ENCODE peak calls at places on chromosomes 5 and 9, in ten cellular contexts. C is heart right ventricle, H is lower leg skin, I is PC-3, Z is fibroblast of pulmonary artery, M is BJ, O is AG10803, G is esophagus squamous epithelium, F is left ventricle myocardium inferior, N is HFF-Myc. S is an unnamed sample.

GRCh38 chr9:93231121-93231694 is 47.3 kb downstream of the WNK2 start:
- DNase-seq in C (peak; percentile 42), H (no peak), I (no peak), Z (no peak), M (no peak), O (no peak), G (no peak), F (peak; percentile 50), N (no peak), S (no peak)

GRCh38 chr5:134435525-134435924 is 23.8 kb upstream of the CDKN2AIPNL start:
- DNase-seq in C (no peak), H (no peak), I (peak; percentile 88), Z (peak; percentile 40), M (no peak), O (peak; percentile 51), G (no peak), F (no peak), N (no peak), S (no peak)

GRCh38 chr5:145718956-145719355 is 116.2 kb downstream of the PRELID2 start:
- DNase-seq in C (no peak), H (no peak), I (peak; percentile 44), Z (peak; percentile 51), M (peak; percentile 9), O (peak; percentile 49), G (no peak), F (no peak), N (no peak), S (peak; percentile 23)

GRCh38 chr5:119070578-119070827 is 384 bp upstream of the DMXL1 start:
- DNase-seq in C (no peak), H (no peak), I (no peak), Z (no peak), M (no peak), O (no peak), G (peak; percentile 83), F (peak; percentile 83), N (no peak), S (no peak)

GRCh38 chr9:126985870-126986498 is 71.4 kb downstream of the RALGPS1 start:
- DNase-seq in C (peak; percentile 64), H (peak; percentile 75), I (peak; percentile 97), Z (peak; percentile 85), M (no peak), O (peak; percentile 58), G (no peak), F (peak; percentile 70), N (peak; percentile 7), S (peak; percentile 78)

GRCh38 chr9:84851935-84852585 is 182.5 kb downstream of the NTRK2 start:
- DNase-seq in C (no peak), H (peak; percentile 68), I (peak; percentile 52), Z (peak; percentile 94), M (peak; percentile 39), O (peak; percentile 97), G (no peak), F (no peak), N (peak; percentile 90), S (peak; percentile 98)

GRCh38 chr5:39117401-39117800 is 43.2 kb upstream of the RICTOR start:
- DNase-seq in C (no peak), H (no peak), I (peak; percentile 85), Z (peak; percentile 40), M (peak; percentile 26), O (no peak), G (no peak), F (no peak), N (no peak), S (no peak)

GRCh38 chr5:138955013-138955660 is 80.0 kb upstream of the LRRTM2 start:
- DNase-seq in C (no peak), H (no peak), I (no peak), Z (no peak), M (no peak), O (no peak), G (no peak), F (peak; percentile 56), N (no peak), S (no peak)

GRCh38 chr9:91312717-91313325 is 48.9 kb downstream of the AUH start:
- DNase-seq in C (no peak), H (peak; percentile 47), I (peak; percentile 92), Z (no peak), M (no peak), O (no peak), G (no peak), F (no peak), N (no peak), S (no peak)

GRCh38 chr5:58245479-58245845 is 214.4 kb downstream of the PLK2 start:
- DNase-seq in C (no peak), H (no peak), I (peak; percentile 41), Z (no peak), M (no peak), O (no peak), G (no peak), F (no peak), N (no peak), S (no peak)

GRCh38 chr5:138632900-138633489 is 57.8 kb upstream of the HSPA9 start:
- DNase-seq in C (peak; percentile 41), H (peak; percentile 47), I (peak; percentile 34), Z (peak; percentile 90), M (no peak), O (peak; percentile 75), G (no peak), F (peak; percentile 42), N (peak; percentile 77), S (peak; percentile 55)

GRCh38 chr5:42888771-42889170 is 77.1 kb upstream of the SELENOP start:
- DNase-seq in C (no peak), H (no peak), I (no peak), Z (no peak), M (no peak), O (no peak), G (no peak), F (no peak), N (no peak), S (no peak)

GRCh38 chr9:30967484-30967883 is 1417.0 kb upstream of the ACO1 start:
- DNase-seq in C (no peak), H (no peak), I (peak; percentile 3), Z (peak; percentile 16), M (no peak), O (no peak), G (no peak), F (no peak), N (no peak), S (no peak)

GRCh38 chr5:78593465-78593864 is 55.1 kb downstream of the LHFPL2 start:
- DNase-seq in C (no peak), H (no peak), I (peak; percentile 63), Z (no peak), M (no peak), O (no peak), G (no peak), F (no peak), N (no peak), S (no peak)

GRCh38 chr9:110969971-110970381 is 68.3 kb downstream of the LPAR1 start:
- DNase-seq in C (no peak), H (no peak), I (peak; percentile 82), Z (peak; percentile 67), M (peak; percentile 85), O (peak; percentile 80), G (no peak), F (no peak), N (no peak), S (no peak)

GRCh38 chr5:102865171-102865509 is 110.0 kb downstream of the PAM start:
- DNase-seq in C (no peak), H (no peak), I (no peak), Z (peak; percentile 60), M (no peak), O (peak; percentile 40), G (no peak), F (no peak), N (no peak), S (no peak)
- H3K4me3 ChIP-seq in C (peak overlapping the region; percentile 83), H (no peak overlapping the region), I (peak overlapping the region; percentile 87), Z (peak overlapping the region; percentile 67), M (peak overlapping the region; percentile 55), O (peak overlapping the region; percentile 73), G (peak overlapping the region; percentile 48), F (peak overlapping the region; percentile 78), N (peak overlapping the region; percentile 55), S (peak overlapping the region; percentile 59)

GRCh38 chr5:129698661-129699060 is 49.2 kb upstream of the MINAR2 start:
- DNase-seq in C (no peak), H (no peak), I (no peak), Z (no peak), M (peak; percentile 10), O (no peak), G (no peak), F (no peak), N (no peak), S (no peak)
- TF ChIP-seq CTCF in C (no peak), H (no peak), I (no peak), Z (peak; percentile 33), M (peak; percentile 17), O (no peak), G (no peak), F (no peak), N (peak; percentile 25), S (peak; percentile 39)

GRCh38 chr5:172009536-172010270 is 3.3 kb upstream of the FBXW11 start:
- DNase-seq in C (no peak), H (no peak), I (no peak), Z (no peak), M (no peak), O (no peak), G (no peak), F (no peak), N (no peak), S (no peak)
- H3K4me3 ChIP-seq in C (no peak overlapping the region), H (no peak overlapping the region), I (no peak overlapping the region), Z (no peak overlapping the region), M (no peak overlapping the region), O (no peak overlapping the region), G (no peak overlapping the region), F (no peak overlapping the region), N (no peak overlapping the region), S (no peak overlapping the region)

GRCh38 chr9:34426340-34427074 is 31.9 kb downstream of the FAM219A start:
- DNase-seq in C (no peak), H (no peak), I (no peak), Z (no peak), M (no peak), O (no peak), G (no peak), F (no peak), N (no peak), S (no peak)
- TF ChIP-seq CTCF in C (no peak), H (no peak), I (no peak), Z (no peak), M (no peak), O (no peak), G (no peak), F (no peak), N (no peak), S (no peak)

GRCh38 chr9:125749287-125749935 is 2.2 kb downstream of the PBX3 start:
- DNase-seq in C (no peak), H (no peak), I (no peak), Z (no peak), M (no peak), O (no peak), G (no peak), F (no peak), N (no peak), S (no peak)
- H3K4me3 ChIP-seq in C (peak overlapping the region; percentile 94), H (no peak overlapping the region), I (peak overlapping the region; percentile 98), Z (peak overlapping the region; percentile 84), M (peak overlapping the region; percentile 89), O (peak overlapping the region; percentile 85), G (peak overlapping the region; percentile 54), F (peak overlapping the region; percentile 77), N (peak overlapping the region; percentile 81), S (peak overlapping the region; percentile 88)

DNA sequence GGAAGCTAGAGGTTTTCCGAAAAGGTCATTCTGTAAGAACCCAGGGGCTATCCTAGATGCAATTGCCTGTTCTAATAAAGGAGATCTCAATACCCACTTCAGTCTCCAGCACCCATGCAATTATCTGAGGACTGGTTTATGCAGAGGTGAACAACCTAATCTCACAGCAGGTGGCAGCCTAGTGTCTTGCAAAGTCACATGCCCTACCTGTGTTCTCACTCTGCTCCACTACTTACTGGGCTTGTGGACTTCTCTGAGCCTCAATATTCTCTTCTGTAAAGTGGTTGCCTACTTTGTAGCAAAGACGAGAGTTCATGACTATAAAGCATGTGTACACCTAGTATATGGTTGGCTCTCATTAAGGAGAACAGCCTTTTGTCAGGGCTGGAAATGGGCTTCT is 21.0 kb upstream of the ALDH1B1 start:
- DNase-seq in C (no peak), H (no peak), I (peak; percentile 63), Z (peak; percentile 24), M (no peak), O (peak; percentile 52), G (no peak), F (no peak), N (no peak), S (no peak)
- TF ChIP-seq CTCF in C (no peak), H (no peak), I (peak; percentile 70), Z (no peak), M (peak; percentile 29), O (peak; percentile 50), G (peak; percentile 43), F (peak; percentile 26), N (peak; percentile 16), S (no peak)